ENCODE peak calls at places on chromosomes 1 and 21, in six cellular contexts. B is cardiac muscle cell; L is lower lobe of right lung; X is GM23338; V is CD8-positive, alpha-beta T cell; E is neural progenitor cell. M is an unnamed sample.

GRCh38 chr1:82646336-82646735 is 845.6 kb downstream of the ADGRL2 start:
- DNase-seq in B (no peak), L (no peak), X (peak; percentile 11), V (no peak), E (peak; percentile 21), M (no peak)

GRCh38 chr1:109161836-109162606 is 48.1 kb downstream of the ELAPOR1 start:
- DNase-seq in B (peak; percentile 91), L (peak; percentile 73), X (peak; percentile 39), V (no peak), E (no peak), M (peak; percentile 99)

GRCh38 chr1:47624531-47624930 is 186.7 kb downstream of the FOXD2 start:
- DNase-seq in B (no peak), L (no peak), X (peak; percentile 74), V (no peak), E (peak; percentile 68), M (no peak)

GRCh38 chr1:180042994-180043622 is 88.5 kb downstream of the CEP350 start:
- DNase-seq in B (peak; percentile 58), L (no peak), X (no peak), V (no peak), E (no peak), M (peak; percentile 26)

GRCh38 chr1:184755226-184756065 is 788 bp upstream of the EDEM3 start:
- DNase-seq in B (peak; percentile 52), L (no peak), X (peak; percentile 19), V (no peak), E (peak; percentile 24), M (no peak)

GRCh38 chr1:97621955-97622354 is 298.9 kb downstream of the DPYD start:
- DNase-seq in B (no peak), L (no peak), X (no peak), V (no peak), E (no peak), M (no peak)

GRCh38 chr1:115669002-115669673 is 27.4 kb downstream of the VANGL1 start:
- DNase-seq in B (peak; percentile 44), L (no peak), X (no peak), V (no peak), E (no peak), M (no peak)

GRCh38 chr1:169327875-169328274 is 39.7 kb downstream of the NME7 start:
- DNase-seq in B (no peak), L (no peak), X (no peak), V (no peak), E (no peak), M (no peak)

GRCh38 chr1:226637147-226637935 is 88.8 kb downstream of the STUM start:
- DNase-seq in B (peak; percentile 63), L (no peak), X (peak; percentile 76), V (no peak), E (peak; percentile 58), M (no peak)

GRCh38 chr1:212608956-212609700 is 567 bp downstream of the ATF3 start:
- DNase-seq in B (peak; percentile 55), L (peak; percentile 74), X (peak; percentile 80), V (peak; percentile 17), E (peak; percentile 86), M (no peak)

GRCh38 chr1:180309338-180309737 is 79.3 kb downstream of the LHX4 start:
- DNase-seq in B (peak; percentile 44), L (no peak), X (no peak), V (no peak), E (no peak), M (no peak)

GRCh38 chr1:29279896-29280779 is 43.8 kb downstream of the PTPRU start:
- DNase-seq in B (peak; percentile 49), L (no peak), X (no peak), V (no peak), E (no peak), M (no peak)

GRCh38 chr1:94045465-94046056 is 75.4 kb downstream of the ABCA4 start:
- DNase-seq in B (peak; percentile 98), L (peak; percentile 94), X (peak; percentile 98), V (no peak), E (peak; percentile 91), M (peak; percentile 66)

GRCh38 chr1:194045416-194045815 is 859.0 kb upstream of the B3GALT2 start:
- DNase-seq in B (peak; percentile 61), L (no peak), X (no peak), V (no peak), E (no peak), M (no peak)

GRCh38 chr1:28249013-28249870 is 10.1 kb upstream of the SESN2 start:
- DNase-seq in B (peak; percentile 77), L (peak; percentile 83), X (peak; percentile 70), V (no peak), E (peak; percentile 50), M (no peak)

GRCh38 chr1:119651133-119651532 is 3.1 kb upstream of the ZNF697 start:
- DNase-seq in B (no peak), L (no peak), X (no peak), V (no peak), E (no peak), M (no peak)

GRCh38 chr21:46392921-46393320 is 65.8 kb upstream of the DIP2A start:
- DNase-seq in B (peak; percentile 71), L (peak; percentile 39), X (no peak), V (no peak), E (no peak), M (no peak)

GRCh38 chr21:46394819-46395152 is 63.9 kb upstream of the DIP2A start:
- DNase-seq in B (no peak), L (no peak), X (no peak), V (no peak), E (no peak), M (no peak)

GRCh38 chr21:46391773-46392172 is 66.9 kb upstream of the DIP2A start:
- DNase-seq in B (no peak), L (peak; percentile 14), X (no peak), V (no peak), E (no peak), M (no peak)

GRCh38 chr21:46393451-46393940 is 65.2 kb upstream of the DIP2A start:
- DNase-seq in B (no peak), L (peak; percentile 41), X (no peak), V (no peak), E (no peak), M (no peak)

DNA sequence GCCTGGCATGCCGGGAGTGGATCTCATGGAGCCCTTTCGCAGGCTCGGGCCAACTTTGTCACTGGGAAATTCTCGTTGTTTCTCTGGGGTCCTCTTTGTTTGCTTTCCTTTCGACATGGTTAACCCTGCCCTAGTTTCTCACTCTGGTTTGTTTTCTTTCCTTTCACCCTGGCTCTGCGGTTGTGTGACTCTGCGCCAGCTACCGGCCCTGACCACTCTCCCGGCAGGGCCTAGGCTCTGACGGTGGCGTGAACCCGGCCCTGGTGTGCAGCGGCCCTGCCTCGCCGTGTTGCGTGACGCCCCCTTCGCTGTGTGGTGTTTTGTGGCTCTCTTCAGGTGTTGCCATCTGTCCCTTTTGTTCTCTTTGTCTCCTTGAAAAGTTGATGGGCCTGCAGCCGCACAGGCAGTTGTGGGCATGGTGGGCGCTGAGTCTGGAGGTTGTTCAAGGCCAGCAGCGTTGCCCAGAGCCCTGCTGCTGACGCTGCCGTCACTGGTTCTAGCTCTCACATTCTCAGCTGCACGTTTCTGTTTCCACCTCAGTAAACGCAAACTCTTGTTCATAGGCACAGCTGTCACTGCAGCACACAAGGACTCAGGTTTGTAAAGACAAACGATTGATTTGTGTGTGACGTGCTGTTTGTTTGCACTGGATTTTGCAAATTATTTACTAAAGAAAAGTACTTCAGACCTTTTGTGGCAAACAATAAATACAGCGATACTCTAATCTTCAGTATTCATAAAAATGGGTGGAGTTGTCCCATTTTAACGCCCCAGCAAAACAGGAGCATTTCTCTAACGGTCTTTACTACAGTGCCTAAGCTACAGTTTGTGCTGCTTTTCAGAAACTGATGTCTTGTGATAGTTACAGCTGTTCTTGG is 64.5 kb upstream of the DIP2A start:
- DNase-seq in B (no peak), L (no peak), X (no peak), V (no peak), E (no peak), M (no peak)
- H3K36me3 ChIP-seq in B (peaks cover 10% of the 10 kb centered on the region), L (peaks cover 83% of the 10 kb centered on the region), X (no peaks in the 10 kb centered on the region), V (peaks cover 33% of the 10 kb centered on the region), E (no peaks in the 10 kb centered on the region), M (peaks cover 17% of the 10 kb centered on the region)

GRCh38 chr1:41368801-41369200 is 7.6 kb downstream of the FOXO6 start:
- DNase-seq in B (no peak), L (no peak), X (no peak), V (no peak), E (no peak), M (no peak)

GRCh38 chr1:41366428-41367101 is 5.3 kb downstream of the FOXO6 start:
- DNase-seq in B (no peak), L (no peak), X (no peak), V (peak; percentile 27), E (peak; percentile 48), M (no peak)

GRCh38 chr1:41365772-41366427 is 4.7 kb downstream of the FOXO6 start:
- DNase-seq in B (no peak), L (no peak), X (peak; percentile 57), V (no peak), E (peak; percentile 43), M (no peak)

GRCh38 chr1:41368384-41368783 is 7.2 kb downstream of the FOXO6 start:
- DNase-seq in B (no peak), L (no peak), X (no peak), V (no peak), E (no peak), M (no peak)

GRCh38 chr1:41367102-41367537 is 5.9 kb downstream of the FOXO6 start:
- DNase-seq in B (no peak), L (no peak), X (peak; percentile 40), V (no peak), E (no peak), M (no peak)
- H3K36me3 ChIP-seq in B (no peaks in the 10 kb centered on the region), L (no peaks in the 10 kb centered on the region), X (no peaks in the 10 kb centered on the region), V (no peaks in the 10 kb centered on the region), E (no peaks in the 10 kb centered on the region), M (no peaks in the 10 kb centered on the region)

DNA sequence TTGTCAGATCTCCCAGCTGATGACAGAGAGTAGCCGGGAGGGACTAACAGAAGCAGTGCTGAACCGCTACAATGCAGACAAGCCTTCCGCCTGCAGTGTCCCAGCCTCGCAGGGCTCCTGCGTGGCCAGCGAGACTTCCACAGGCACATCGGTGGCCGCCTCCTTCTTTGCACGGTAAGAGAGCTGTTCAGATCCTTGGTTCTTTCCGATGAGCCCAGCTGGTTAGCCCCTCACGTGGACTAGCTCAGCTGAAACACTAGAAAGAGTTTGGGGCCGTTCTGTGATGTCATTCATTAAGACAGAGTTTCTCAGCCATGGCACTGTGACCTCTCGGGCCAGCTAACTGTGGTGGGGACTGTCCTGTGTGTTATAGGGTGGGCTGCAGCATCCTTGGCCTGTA is 264.8 kb downstream of the KIF26B start:
- DNase-seq in B (no peak), L (no peak), X (no peak), V (no peak), E (peak; percentile 39), M (no peak)
- H3K36me3 ChIP-seq in B (no peaks in the 10 kb centered on the region), L (no peaks in the 10 kb centered on the region), X (no peaks in the 10 kb centered on the region), V (no peaks in the 10 kb centered on the region), E (no peaks in the 10 kb centered on the region), M (no peaks in the 10 kb centered on the region)

DNA sequence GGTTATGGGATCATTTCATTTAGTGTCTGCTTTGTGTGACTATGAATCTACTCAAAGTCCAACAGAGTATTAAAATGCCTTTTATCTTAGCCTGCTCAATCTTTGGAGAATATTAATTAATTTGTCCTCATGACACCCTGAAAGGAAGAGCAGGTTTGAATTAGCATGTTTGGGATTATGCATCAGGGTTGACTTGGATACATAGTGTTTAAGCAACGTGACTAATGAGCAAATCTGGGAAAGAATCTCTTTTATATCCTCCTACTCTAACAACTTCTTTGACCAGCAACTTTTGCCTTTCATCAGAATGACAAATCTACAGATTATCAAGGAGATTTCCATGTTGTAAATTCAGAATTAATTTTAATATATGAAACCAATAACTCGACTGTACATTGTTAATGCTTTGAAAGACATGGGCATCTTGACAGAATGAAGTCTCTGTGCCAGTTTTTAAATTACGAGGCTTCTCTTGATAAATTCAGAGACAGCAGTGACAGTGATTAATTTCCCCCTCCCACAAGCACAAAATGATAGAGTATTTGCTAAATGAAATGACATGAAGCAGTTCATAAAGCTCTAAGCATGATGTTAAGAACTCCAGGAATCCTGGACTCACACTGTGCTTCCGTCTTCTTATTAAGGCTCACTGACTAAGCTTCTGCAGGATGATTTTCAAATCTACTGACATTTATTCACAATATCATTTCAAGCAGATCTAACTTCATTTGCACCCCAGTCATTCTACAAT is 156.6 kb downstream of the PCNX2 start:
- DNase-seq in B (no peak), L (no peak), X (no peak), V (no peak), E (no peak), M (no peak)
- H3K36me3 ChIP-seq in B (no peaks in the 10 kb centered on the region), L (no peaks in the 10 kb centered on the region), X (peaks cover 39% of the 10 kb centered on the region), V (no peaks in the 10 kb centered on the region), E (no peaks in the 10 kb centered on the region), M (no peaks in the 10 kb centered on the region)